ENCODE peak calls at places on chromosome X, in ten cellular contexts. W is body of pancreas; F is pancreas; O is CD8-positive, alpha-beta T cell; H is CD4-positive, alpha-beta T cell; M is HepG2; Z is upper lobe of left lung; P is psoas muscle; R is left lung; Y is GM12878. X is an unnamed sample.

GRCh38 chrX:23334871-23335599 is 386 bp downstream of the PTCHD1 start:
- ATAC-seq in H (no peak), F (no peak), Z (no peak), R (no peak), Y (no peak), O (no peak), W (no peak), P (no peak), M (no peak), X (peak; percentile 35)

GRCh38 chrX:40012039-40012799 is 85.5 kb downstream of the BCOR start:
- ATAC-seq in Y (peak; percentile 13), M (peak; percentile 41), W (no peak), Z (no peak), H (no peak), R (peak; percentile 7), P (peak; percentile 51), O (no peak), F (no peak), X (no peak)

GRCh38 chrX:124238268-124238667 is 94.2 kb upstream of the TEX13D start:
- ATAC-seq in Z (no peak), R (no peak), Y (peak; percentile 14), O (no peak), P (no peak), W (no peak), F (no peak), M (no peak), H (no peak), X (no peak)

GRCh38 chrX:133918326-133918725 is 67.1 kb downstream of the GPC3 start:
- ATAC-seq in W (no peak), O (no peak), M (no peak), H (no peak), F (no peak), Z (no peak), R (no peak), P (no peak), Y (peak; percentile 49), X (no peak)

GRCh38 chrX:50704360-50704759 is 109.6 kb downstream of the SHROOM4 start:
- ATAC-seq in M (no peak), W (no peak), Y (no peak), H (no peak), F (no peak), R (no peak), P (no peak), O (no peak), Z (no peak), X (no peak)

GRCh38 chrX:134933911-134934310 is 56.9 kb upstream of the SMIM10 start:
- ATAC-seq in Z (no peak), R (no peak), H (no peak), F (no peak), P (no peak), Y (no peak), O (no peak), M (no peak), W (no peak), X (no peak)

GRCh38 chrX:37755073-37755472 is 24.8 kb upstream of the CYBB start:
- ATAC-seq in R (peak; percentile 65), O (peak; percentile 69), Z (no peak), H (peak; percentile 92), P (no peak), Y (peak; percentile 92), M (no peak), W (no peak), F (no peak), X (peak; percentile 50)

GRCh38 chrX:43853225-43853828 is 28.9 kb downstream of the MAOB start:
- ATAC-seq in R (no peak), F (no peak), O (no peak), Y (no peak), M (no peak), H (no peak), Z (no peak), W (no peak), P (no peak), X (no peak)

GRCh38 chrX:11750051-11750450 is 8.0 kb upstream of the MSL3 start:
- ATAC-seq in R (peak; percentile 49), W (no peak), H (no peak), Y (no peak), P (no peak), Z (no peak), F (no peak), O (no peak), M (no peak), X (no peak)

GRCh38 chrX:72305286-72306084 is at the start of gene CITED1:
- ATAC-seq in Y (peak; percentile 28), H (no peak), P (peak; percentile 6), O (no peak), F (peak; percentile 3), W (no peak), R (peak; percentile 6), M (peak; percentile 39), Z (no peak), X (no peak)

GRCh38 chrX:53362439-53362838 is 60.0 kb downstream of the SMC1A start:
- ATAC-seq in O (no peak), F (peak; percentile 18), Y (no peak), H (no peak), R (no peak), Z (no peak), W (no peak), P (no peak), M (no peak), X (no peak)

GRCh38 chrX:125544856-125545255 is 225.2 kb downstream of the TEX13C start:
- ATAC-seq in Y (no peak), R (no peak), F (no peak), H (no peak), M (no peak), W (no peak), P (no peak), Z (no peak), O (no peak), X (no peak)

GRCh38 chrX:46912673-46913491 is 661 bp downstream of the JADE3 start:
- ATAC-seq in M (peak; percentile 84), P (peak; percentile 66), O (peak; percentile 44), H (peak; percentile 54), F (peak; percentile 72), R (peak; percentile 59), Y (peak; percentile 85), W (peak; percentile 57), Z (peak; percentile 67), X (peak; percentile 46)

GRCh38 chrX:46916273-46916672 is 4.1 kb downstream of the JADE3 start:
- ATAC-seq in P (no peak), Y (no peak), Z (no peak), R (no peak), F (no peak), W (no peak), H (no peak), M (peak; percentile 16), O (no peak), X (no peak)

GRCh38 chrX:46910415-46910814 is 1.8 kb upstream of the JADE3 start:
- ATAC-seq in R (no peak), F (no peak), H (no peak), Y (no peak), P (no peak), M (no peak), W (no peak), O (no peak), Z (no peak), X (no peak)

GRCh38 chrX:46912098-46912672 is at the start of gene JADE3:
- ATAC-seq in H (peak; percentile 63), M (peak; percentile 88), Z (peak; percentile 88), W (peak; percentile 95), F (peak; percentile 93), O (peak; percentile 64), P (peak; percentile 91), R (peak; percentile 92), Y (peak; percentile 59), X (peak; percentile 92)

DNA sequence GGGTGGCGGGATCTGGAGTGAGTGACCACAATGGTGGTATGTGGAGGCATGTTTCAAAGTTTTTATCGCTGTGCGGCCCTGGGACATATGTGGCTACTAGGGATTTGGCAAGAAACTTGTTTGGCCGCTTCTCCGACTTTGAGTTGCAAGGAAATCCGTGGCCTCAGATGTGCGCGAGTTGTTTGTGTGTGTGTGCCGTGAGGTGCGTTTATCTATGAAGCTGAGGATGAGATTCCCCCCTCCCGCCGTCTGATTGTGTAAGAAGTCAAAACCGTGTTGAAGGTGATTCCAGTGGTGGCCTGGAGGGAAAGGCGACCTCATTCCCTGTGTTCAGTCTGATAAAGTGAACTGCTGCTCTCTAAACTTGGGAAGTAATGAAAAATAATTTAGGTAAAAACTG is 1.5 kb downstream of the JADE3 start:
- ATAC-seq in F (peak; percentile 19), M (peak; percentile 19), W (no peak), P (no peak), R (peak; percentile 3), Y (no peak), O (no peak), H (no peak), Z (no peak), X (no peak)
- H3K27ac ChIP-seq in F (no peak overlapping the region), M (peak overlapping the region; percentile 68), W (peak overlapping the region; percentile 83), P (no peak overlapping the region), R (no peak overlapping the region), Y (no peak overlapping the region), O (no peak overlapping the region), H (no peak overlapping the region), Z (no peak overlapping the region), X (peak overlapping the region; percentile 79)

GRCh38 chrX:74422576-74423288 is 1.4 kb downstream of the SLC16A2 start:
- ATAC-seq in W (peak; percentile 39), Y (no peak), O (peak; percentile 17), P (peak; percentile 61), M (peak; percentile 81), F (peak; percentile 44), R (peak; percentile 55), H (no peak), Z (peak; percentile 57), X (peak; percentile 54)
- H3K27ac ChIP-seq in W (peak overlapping the region; percentile 66), Y (no peak overlapping the region), O (no peak overlapping the region), P (peak overlapping the region; percentile 62), M (no peak overlapping the region), F (no peak overlapping the region), R (no peak overlapping the region), H (no peak overlapping the region), Z (peak overlapping the region; percentile 35), X (peak overlapping the region; percentile 91)

GRCh38 chrX:68842781-68843581 is 14.2 kb downstream of the EFNB1 start:
- ATAC-seq in Z (no peak), M (peak; percentile 76), F (peak; percentile 46), R (peak; percentile 59), H (no peak), P (no peak), W (no peak), Y (no peak), O (no peak), X (peak; percentile 12)
- H3K27ac ChIP-seq in Z (no peak overlapping the region), M (no peak overlapping the region), F (no peak overlapping the region), R (no peak overlapping the region), H (no peak overlapping the region), P (no peak overlapping the region), W (peak overlapping the region; percentile 25), Y (no peak overlapping the region), O (no peak overlapping the region), X (no peak overlapping the region)

DNA sequence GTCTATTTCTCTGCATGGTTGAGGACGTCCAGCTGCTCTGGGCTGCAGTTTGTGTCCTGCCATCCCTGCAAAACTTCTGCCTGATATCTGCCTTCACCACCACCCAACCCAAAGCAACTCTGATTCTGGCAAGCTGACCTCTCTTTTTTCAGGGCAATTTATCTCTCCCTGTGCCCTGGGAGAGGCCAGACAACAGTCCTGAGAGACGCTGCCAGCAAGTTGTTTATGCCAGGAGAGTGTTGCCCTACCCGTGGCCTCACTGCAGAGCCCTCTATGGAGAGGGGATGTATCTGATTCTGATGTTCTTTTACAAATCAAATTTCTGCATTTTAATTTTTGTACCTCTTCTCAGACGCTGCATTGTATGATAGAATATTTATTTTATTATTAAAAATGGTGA is 36.6 kb upstream of the BRWD3 start:
- ATAC-seq in W (no peak), H (no peak), F (no peak), R (no peak), P (no peak), Z (no peak), O (no peak), Y (no peak), M (no peak), X (no peak)
- H3K27ac ChIP-seq in W (no peak overlapping the region), H (no peak overlapping the region), F (no peak overlapping the region), R (no peak overlapping the region), P (no peak overlapping the region), Z (no peak overlapping the region), O (no peak overlapping the region), Y (no peak overlapping the region), M (no peak overlapping the region), X (no peak overlapping the region)

X was measured in gastroesophageal sphincter.